ENCODE peak calls at places on chromosomes 11 and 22, in nine cellular contexts. One of them, this sample, is unnamed.

GRCh38 chr22:45248832-45249561 is 8.3 kb upstream of the KIAA0930 start:
- DNase-seq in naive thymus-derived CD4-positive, alpha-beta T cell: no peak
- DNase-seq in uterus: no peak
- DNase-seq in PC-9: no peak
- DNase-seq in GM23248: no peak
- DNase-seq in CD4-positive, alpha-beta memory T cell: no peak
- DNase-seq in fibroblast of pulmonary artery: no peak
- DNase-seq in ovary: no peak
- DNase-seq in GM23338: no peak
- DNase-seq in this sample: no peak

GRCh38 chr11:2328656-2329354 is 27.0 kb downstream of the TSPAN32 start:
- DNase-seq in naive thymus-derived CD4-positive, alpha-beta T cell: no peak
- DNase-seq in GM23338: no peak
- DNase-seq in GM23248: no peak
- DNase-seq in fibroblast of pulmonary artery: no peak
- DNase-seq in PC-9: no peak
- DNase-seq in uterus: no peak
- DNase-seq in ovary: no peak
- DNase-seq in CD4-positive, alpha-beta memory T cell: no peak
- DNase-seq in this sample: no peak

GRCh38 chr11:76669901-76670474 is 559 bp downstream of the LRRC32 start:
- DNase-seq in PC-9: no peak
- DNase-seq in GM23338: peak; percentile 36
- DNase-seq in CD4-positive, alpha-beta memory T cell: no peak
- DNase-seq in fibroblast of pulmonary artery: peak; percentile 83
- DNase-seq in GM23248: peak; percentile 78
- DNase-seq in naive thymus-derived CD4-positive, alpha-beta T cell: no peak
- DNase-seq in ovary: peak; percentile 39
- DNase-seq in uterus: peak; percentile 53
- DNase-seq in this sample: peak; percentile 32

GRCh38 chr22:21020802-21021429 is 6.0 kb downstream of the P2RX6 start:
- DNase-seq in GM23338: peak; percentile 85
- DNase-seq in PC-9: no peak
- DNase-seq in CD4-positive, alpha-beta memory T cell: no peak
- DNase-seq in fibroblast of pulmonary artery: no peak
- DNase-seq in uterus: no peak
- DNase-seq in naive thymus-derived CD4-positive, alpha-beta T cell: no peak
- DNase-seq in ovary: no peak
- DNase-seq in GM23248: peak; percentile 31
- DNase-seq in this sample: no peak

GRCh38 chr22:19036523-19037273 is 85.5 kb downstream of the DGCR2 start:
- DNase-seq in uterus: no peak
- DNase-seq in GM23248: no peak
- DNase-seq in GM23338: peak; percentile 55
- DNase-seq in fibroblast of pulmonary artery: peak; percentile 14
- DNase-seq in PC-9: no peak
- DNase-seq in CD4-positive, alpha-beta memory T cell: no peak
- DNase-seq in ovary: no peak
- DNase-seq in naive thymus-derived CD4-positive, alpha-beta T cell: no peak
- DNase-seq in this sample: no peak

GRCh38 chr11:4087551-4087950 is 7.0 kb upstream of the RRM1 start:
- DNase-seq in CD4-positive, alpha-beta memory T cell: no peak
- DNase-seq in GM23338: peak; percentile 62
- DNase-seq in GM23248: peak; percentile 26
- DNase-seq in ovary: no peak
- DNase-seq in uterus: no peak
- DNase-seq in fibroblast of pulmonary artery: no peak
- DNase-seq in PC-9: no peak
- DNase-seq in naive thymus-derived CD4-positive, alpha-beta T cell: no peak
- DNase-seq in this sample: no peak

GRCh38 chr11:91147885-91148284 is 925.0 kb upstream of the CHORDC1 start:
- DNase-seq in ovary: no peak
- DNase-seq in fibroblast of pulmonary artery: no peak
- DNase-seq in PC-9: no peak
- DNase-seq in naive thymus-derived CD4-positive, alpha-beta T cell: no peak
- DNase-seq in GM23338: no peak
- DNase-seq in uterus: no peak
- DNase-seq in CD4-positive, alpha-beta memory T cell: no peak
- DNase-seq in GM23248: no peak
- DNase-seq in this sample: no peak

GRCh38 chr11:288328-289144 is at the start of gene PGGHG:
- DNase-seq in fibroblast of pulmonary artery: peak; percentile 33
- DNase-seq in PC-9: peak; percentile 76
- DNase-seq in GM23338: no peak
- DNase-seq in CD4-positive, alpha-beta memory T cell: no peak
- DNase-seq in uterus: peak; percentile 51
- DNase-seq in ovary: peak; percentile 51
- DNase-seq in GM23248: peak; percentile 73
- DNase-seq in naive thymus-derived CD4-positive, alpha-beta T cell: no peak
- DNase-seq in this sample: peak; percentile 62

GRCh38 chr11:72263363-72263762 is 19.4 kb upstream of the PHOX2A start:
- DNase-seq in uterus: no peak
- DNase-seq in CD4-positive, alpha-beta memory T cell: no peak
- DNase-seq in PC-9: no peak
- DNase-seq in ovary: no peak
- DNase-seq in fibroblast of pulmonary artery: peak; percentile 63
- DNase-seq in naive thymus-derived CD4-positive, alpha-beta T cell: no peak
- DNase-seq in GM23248: peak; percentile 65
- DNase-seq in GM23338: no peak
- DNase-seq in this sample: no peak

GRCh38 chr22:46331496-46331895 is 4.0 kb upstream of the TRMU start:
- DNase-seq in ovary: no peak
- DNase-seq in GM23338: no peak
- DNase-seq in uterus: no peak
- DNase-seq in GM23248: no peak
- DNase-seq in naive thymus-derived CD4-positive, alpha-beta T cell: no peak
- DNase-seq in fibroblast of pulmonary artery: no peak
- DNase-seq in PC-9: no peak
- DNase-seq in CD4-positive, alpha-beta memory T cell: no peak
- DNase-seq in this sample: no peak

GRCh38 chr11:131658952-131659351 is 288.5 kb downstream of the NTM start:
- DNase-seq in GM23338: no peak
- DNase-seq in GM23248: no peak
- DNase-seq in fibroblast of pulmonary artery: no peak
- DNase-seq in uterus: no peak
- DNase-seq in PC-9: no peak
- DNase-seq in naive thymus-derived CD4-positive, alpha-beta T cell: no peak
- DNase-seq in ovary: no peak
- DNase-seq in CD4-positive, alpha-beta memory T cell: no peak
- DNase-seq in this sample: no peak

GRCh38 chr11:112958670-112959069 is 2.5 kb upstream of the NCAM1 start:
- DNase-seq in GM23248: peak; percentile 68
- DNase-seq in ovary: no peak
- DNase-seq in uterus: peak; percentile 60
- DNase-seq in GM23338: no peak
- DNase-seq in fibroblast of pulmonary artery: peak; percentile 52
- DNase-seq in naive thymus-derived CD4-positive, alpha-beta T cell: no peak
- DNase-seq in PC-9: no peak
- DNase-seq in CD4-positive, alpha-beta memory T cell: no peak
- DNase-seq in this sample: no peak

GRCh38 chr22:46592390-46592872 is 27.8 kb upstream of the GRAMD4 start:
- DNase-seq in PC-9: no peak
- DNase-seq in uterus: no peak
- DNase-seq in GM23338: no peak
- DNase-seq in GM23248: peak; percentile 89
- DNase-seq in ovary: no peak
- DNase-seq in naive thymus-derived CD4-positive, alpha-beta T cell: peak; percentile 38
- DNase-seq in CD4-positive, alpha-beta memory T cell: no peak
- DNase-seq in fibroblast of pulmonary artery: peak; percentile 41
- DNase-seq in this sample: no peak

GRCh38 chr11:100630898-100631297 is 56.2 kb upstream of the ARHGAP42 start:
- DNase-seq in uterus: no peak
- DNase-seq in GM23248: no peak
- DNase-seq in ovary: no peak
- DNase-seq in GM23338: no peak
- DNase-seq in PC-9: no peak
- DNase-seq in CD4-positive, alpha-beta memory T cell: no peak
- DNase-seq in fibroblast of pulmonary artery: peak; percentile 10
- DNase-seq in naive thymus-derived CD4-positive, alpha-beta T cell: no peak
- DNase-seq in this sample: no peak

GRCh38 chr11:86064236-86064803 is 4.6 kb downstream of the PICALM start:
- DNase-seq in naive thymus-derived CD4-positive, alpha-beta T cell: no peak
- DNase-seq in CD4-positive, alpha-beta memory T cell: no peak
- DNase-seq in GM23248: peak; percentile 72
- DNase-seq in GM23338: no peak
- DNase-seq in PC-9: no peak
- DNase-seq in fibroblast of pulmonary artery: no peak
- DNase-seq in uterus: no peak
- DNase-seq in ovary: no peak
- DNase-seq in this sample: no peak

GRCh38 chr11:86066033-86066432 is 2.9 kb downstream of the PICALM start:
- DNase-seq in ovary: no peak
- DNase-seq in uterus: no peak
- DNase-seq in fibroblast of pulmonary artery: no peak
- DNase-seq in CD4-positive, alpha-beta memory T cell: no peak
- DNase-seq in naive thymus-derived CD4-positive, alpha-beta T cell: no peak
- DNase-seq in GM23338: no peak
- DNase-seq in GM23248: no peak
- DNase-seq in PC-9: no peak
- DNase-seq in this sample: no peak

GRCh38 chr11:86061483-86061882 is 7.4 kb downstream of the PICALM start:
- DNase-seq in GM23338: no peak
- DNase-seq in fibroblast of pulmonary artery: no peak
- DNase-seq in naive thymus-derived CD4-positive, alpha-beta T cell: no peak
- DNase-seq in CD4-positive, alpha-beta memory T cell: no peak
- DNase-seq in GM23248: no peak
- DNase-seq in PC-9: no peak
- DNase-seq in ovary: no peak
- DNase-seq in uterus: no peak
- DNase-seq in this sample: no peak

GRCh38 chr11:86062719-86063118 is 6.2 kb downstream of the PICALM start:
- DNase-seq in fibroblast of pulmonary artery: no peak
- DNase-seq in naive thymus-derived CD4-positive, alpha-beta T cell: peak; percentile 13
- DNase-seq in GM23338: peak; percentile 30
- DNase-seq in PC-9: no peak
- DNase-seq in GM23248: peak; percentile 48
- DNase-seq in uterus: no peak
- DNase-seq in ovary: no peak
- DNase-seq in CD4-positive, alpha-beta memory T cell: no peak
- DNase-seq in this sample: no peak

GRCh38 chr11:86063536-86063935 is 5.3 kb downstream of the PICALM start:
- DNase-seq in PC-9: no peak
- DNase-seq in naive thymus-derived CD4-positive, alpha-beta T cell: no peak
- DNase-seq in CD4-positive, alpha-beta memory T cell: no peak
- DNase-seq in GM23338: no peak
- DNase-seq in uterus: no peak
- DNase-seq in GM23248: peak; percentile 69
- DNase-seq in fibroblast of pulmonary artery: no peak
- DNase-seq in ovary: no peak
- DNase-seq in this sample: no peak
- H3K4me3 ChIP-seq in PC-9: peak overlapping the region; percentile 17
- H3K4me3 ChIP-seq in naive thymus-derived CD4-positive, alpha-beta T cell: no peak overlapping the region
- H3K4me3 ChIP-seq in CD4-positive, alpha-beta memory T cell: no peak overlapping the region
- H3K4me3 ChIP-seq in GM23338: no peak overlapping the region
- H3K4me3 ChIP-seq in uterus: no peak overlapping the region
- H3K4me3 ChIP-seq in GM23248: peak overlapping the region; percentile 98
- H3K4me3 ChIP-seq in fibroblast of pulmonary artery: peak overlapping the region; percentile 21
- H3K4me3 ChIP-seq in ovary: no peak overlapping the region
- H3K4me3 ChIP-seq in this sample: no peak overlapping the region

GRCh38 chr22:43837666-43838065 is 24.6 kb downstream of the SULT4A1 start:
- DNase-seq in GM23338: no peak
- DNase-seq in uterus: no peak
- DNase-seq in PC-9: no peak
- DNase-seq in naive thymus-derived CD4-positive, alpha-beta T cell: no peak
- DNase-seq in ovary: no peak
- DNase-seq in fibroblast of pulmonary artery: no peak
- DNase-seq in GM23248: no peak
- DNase-seq in CD4-positive, alpha-beta memory T cell: no peak
- DNase-seq in this sample: no peak
- H3K4me3 ChIP-seq in GM23338: no peak overlapping the region
- H3K4me3 ChIP-seq in uterus: no peak overlapping the region
- H3K4me3 ChIP-seq in PC-9: no peak overlapping the region
- H3K4me3 ChIP-seq in naive thymus-derived CD4-positive, alpha-beta T cell: no peak overlapping the region
- H3K4me3 ChIP-seq in ovary: no peak overlapping the region
- H3K4me3 ChIP-seq in fibroblast of pulmonary artery: no peak overlapping the region
- H3K4me3 ChIP-seq in GM23248: no peak overlapping the region
- H3K4me3 ChIP-seq in CD4-positive, alpha-beta memory T cell: no peak overlapping the region
- H3K4me3 ChIP-seq in this sample: no peak overlapping the region

GRCh38 chr11:116689413-116690127 is 83.2 kb downstream of the BUD13 start:
- DNase-seq in CD4-positive, alpha-beta memory T cell: no peak
- DNase-seq in ovary: no peak
- DNase-seq in PC-9: no peak
- DNase-seq in GM23338: no peak
- DNase-seq in GM23248: no peak
- DNase-seq in naive thymus-derived CD4-positive, alpha-beta T cell: no peak
- DNase-seq in uterus: no peak
- DNase-seq in fibroblast of pulmonary artery: no peak
- DNase-seq in this sample: no peak

GRCh38 chr11:116691779-116692178 is 81.0 kb downstream of the BUD13 start:
- DNase-seq in naive thymus-derived CD4-positive, alpha-beta T cell: peak; percentile 48
- DNase-seq in PC-9: peak; percentile 44
- DNase-seq in CD4-positive, alpha-beta memory T cell: peak; percentile 27
- DNase-seq in uterus: peak; percentile 24
- DNase-seq in GM23338: peak; percentile 86
- DNase-seq in fibroblast of pulmonary artery: peak; percentile 24
- DNase-seq in GM23248: peak; percentile 52
- DNase-seq in ovary: peak; percentile 40
- DNase-seq in this sample: no peak

GRCh38 chr11:116688202-116688540 is 84.6 kb downstream of the BUD13 start:
- DNase-seq in uterus: no peak
- DNase-seq in fibroblast of pulmonary artery: no peak
- DNase-seq in naive thymus-derived CD4-positive, alpha-beta T cell: no peak
- DNase-seq in ovary: no peak
- DNase-seq in GM23248: no peak
- DNase-seq in CD4-positive, alpha-beta memory T cell: no peak
- DNase-seq in PC-9: no peak
- DNase-seq in GM23338: no peak
- DNase-seq in this sample: no peak

GRCh38 chr11:116692318-116693106 is 80.3 kb downstream of the BUD13 start:
- DNase-seq in ovary: no peak
- DNase-seq in uterus: no peak
- DNase-seq in naive thymus-derived CD4-positive, alpha-beta T cell: no peak
- DNase-seq in GM23338: no peak
- DNase-seq in GM23248: no peak
- DNase-seq in fibroblast of pulmonary artery: no peak
- DNase-seq in PC-9: no peak
- DNase-seq in CD4-positive, alpha-beta memory T cell: no peak
- DNase-seq in this sample: no peak

DNA sequence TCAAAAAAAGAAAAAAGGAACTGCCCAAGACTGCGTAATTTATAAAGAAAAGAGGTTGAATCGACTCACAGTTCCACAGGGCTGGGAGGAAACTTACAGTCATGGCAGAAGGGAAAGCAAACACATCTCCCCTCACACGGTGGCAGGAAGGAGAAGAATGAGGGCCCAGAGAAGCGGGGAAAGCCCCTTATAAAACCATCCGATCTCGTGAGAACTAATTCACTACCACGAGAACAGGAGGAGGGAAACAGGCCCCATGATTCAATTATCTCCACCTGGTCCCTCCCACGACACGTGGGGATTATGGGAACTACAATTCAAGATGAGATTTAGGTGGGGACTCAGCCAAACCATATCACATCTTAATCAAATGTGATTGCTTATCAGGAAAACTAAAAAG is 82.2 kb downstream of the BUD13 start:
- DNase-seq in ovary: no peak
- DNase-seq in GM23338: no peak
- DNase-seq in CD4-positive, alpha-beta memory T cell: no peak
- DNase-seq in naive thymus-derived CD4-positive, alpha-beta T cell: no peak
- DNase-seq in uterus: no peak
- DNase-seq in PC-9: no peak
- DNase-seq in fibroblast of pulmonary artery: no peak
- DNase-seq in GM23248: no peak
- DNase-seq in this sample: no peak
- H3K4me3 ChIP-seq in ovary: no peak overlapping the region
- H3K4me3 ChIP-seq in GM23338: no peak overlapping the region
- H3K4me3 ChIP-seq in CD4-positive, alpha-beta memory T cell: no peak overlapping the region
- H3K4me3 ChIP-seq in naive thymus-derived CD4-positive, alpha-beta T cell: no peak overlapping the region
- H3K4me3 ChIP-seq in uterus: no peak overlapping the region
- H3K4me3 ChIP-seq in PC-9: no peak overlapping the region
- H3K4me3 ChIP-seq in fibroblast of pulmonary artery: no peak overlapping the region
- H3K4me3 ChIP-seq in GM23248: no peak overlapping the region
- H3K4me3 ChIP-seq in this sample: no peak overlapping the region

GRCh38 chr11:133945087-133945974 is 11.4 kb downstream of the IGSF9B start:
- DNase-seq in fibroblast of pulmonary artery: peak; percentile 37
- DNase-seq in GM23248: peak; percentile 42
- DNase-seq in ovary: no peak
- DNase-seq in CD4-positive, alpha-beta memory T cell: peak; percentile 87
- DNase-seq in GM23338: no peak
- DNase-seq in PC-9: no peak
- DNase-seq in uterus: peak; percentile 73
- DNase-seq in naive thymus-derived CD4-positive, alpha-beta T cell: peak; percentile 84
- DNase-seq in this sample: no peak
- H3K4me3 ChIP-seq in fibroblast of pulmonary artery: no peak overlapping the region
- H3K4me3 ChIP-seq in GM23248: no peak overlapping the region
- H3K4me3 ChIP-seq in ovary: no peak overlapping the region
- H3K4me3 ChIP-seq in CD4-positive, alpha-beta memory T cell: peak overlapping the region; percentile 34
- H3K4me3 ChIP-seq in GM23338: no peak overlapping the region
- H3K4me3 ChIP-seq in PC-9: no peak overlapping the region
- H3K4me3 ChIP-seq in uterus: no peak overlapping the region
- H3K4me3 ChIP-seq in naive thymus-derived CD4-positive, alpha-beta T cell: peak overlapping the region; percentile 50
- H3K4me3 ChIP-seq in this sample: no peak overlapping the region

This sample was measured in RWPE2.